ENCODE peak calls at places on chromosomes 3 and 15, in four cellular contexts. X, R, Z and E are unnamed samples. For H3K27me3, the result is how much of the 10 kb centered on the place peaks cover.

GRCh38 chr3:54541369-54541768 is 386.5 kb downstream of the LRTM1 start:
- DNase-seq in Z (no peak), X (no peak), R (no peak), E (no peak)

GRCh38 chr3:43531835-43532234 is 90.0 kb downstream of the ANO10 start:
- DNase-seq in Z (no peak), X (no peak), R (peak), E (no peak)

GRCh38 chr3:197736010-197736490 is 654 bp downstream of the RUBCN start:
- DNase-seq in Z (peak), X (peak), R (no peak), E (peak)

GRCh38 chr3:66405701-66406091 is 95.1 kb downstream of the LRIG1 start:
- DNase-seq in R (peak), Z (no peak), X (no peak), E (no peak)

GRCh38 chr3:16060358-16060852 is 114.1 kb upstream of the GALNT15 start:
- DNase-seq in Z (no peak), R (peak), X (no peak), E (no peak)

GRCh38 chr3:140599496-140599895 is 78.4 kb upstream of the TRIM42 start:
- DNase-seq in R (no peak), X (no peak), Z (no peak), E (no peak)

GRCh38 chr3:179068779-179069530 is 2.7 kb downstream of the ZMAT3 start:
- DNase-seq in X (no peak), Z (peak), R (peak), E (no peak)

GRCh38 chr15:60795889-60796288 is 316.9 kb upstream of the ICE2 start:
- DNase-seq in Z (no peak), X (no peak), R (no peak), E (no peak)

GRCh38 chr15:101310163-101310480 is 15.1 kb upstream of the SNRPA1 start:
- DNase-seq in R (no peak), X (no peak), Z (no peak), E (peak)

GRCh38 chr3:58383904-58384303 is 49.7 kb downstream of the PDHB start:
- DNase-seq in X (no peak), Z (no peak), R (peak), E (no peak)

GRCh38 chr3:53350652-53351051 is 3.3 kb upstream of the DCP1A start:
- DNase-seq in X (no peak), Z (no peak), R (peak), E (no peak)

GRCh38 chr3:129623447-129624118 is 17.1 kb upstream of the PLXND1 start:
- DNase-seq in X (peak), Z (no peak), R (no peak), E (peak)

GRCh38 chr3:161070980-161071663 is 34.0 kb downstream of the B3GALNT1 start:
- DNase-seq in X (no peak), Z (no peak), R (no peak), E (no peak)

GRCh38 chr3:192851821-192852352 is 65.8 kb downstream of the MB21D2 start:
- DNase-seq in X (no peak), Z (no peak), R (peak), E (peak)

GRCh38 chr3:32045091-32045964 is 61.1 kb upstream of the GPD1L start:
- DNase-seq in X (no peak), Z (peak), R (peak), E (no peak)

GRCh38 chr3:32146669-32147315 is 40.4 kb downstream of the GPD1L start:
- DNase-seq in R (no peak), Z (no peak), X (no peak), E (no peak)

DNA sequence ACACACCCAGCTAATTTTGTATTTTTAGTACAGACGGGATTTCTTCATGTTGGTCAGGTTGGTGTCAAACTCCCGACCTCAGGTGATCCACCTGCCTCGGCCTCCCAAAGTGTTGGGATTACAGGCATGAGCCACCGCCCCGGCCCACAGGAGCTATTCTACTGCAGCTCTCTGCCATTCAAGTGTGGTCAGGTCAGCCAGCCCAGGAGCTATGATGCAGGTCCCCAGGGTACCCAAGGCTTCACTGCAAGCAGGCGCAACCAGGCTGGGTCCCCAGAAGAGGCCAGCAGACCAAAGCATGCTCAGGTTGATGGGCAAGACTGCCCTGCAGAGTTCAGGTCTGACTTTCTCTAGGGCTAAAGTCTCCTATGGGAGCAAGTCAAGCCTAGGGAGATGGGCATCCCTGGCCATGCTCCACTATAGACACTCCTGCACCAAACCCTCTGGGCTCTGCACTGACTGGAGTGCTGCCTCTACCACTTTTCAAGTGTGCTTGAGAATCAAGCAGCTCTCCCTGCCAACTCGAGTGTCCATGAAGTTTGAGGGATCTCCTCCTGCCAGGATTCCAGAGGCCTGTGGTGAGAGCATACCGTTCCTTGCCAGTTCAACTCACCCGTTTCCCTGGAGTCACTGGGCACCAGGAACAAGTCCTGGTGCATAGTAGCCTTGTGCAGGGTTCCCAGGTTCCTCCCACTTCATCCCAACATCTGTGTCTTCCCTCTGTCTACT is 30.9 kb downstream of the MYO9A start:
- DNase-seq in Z (no peak), X (no peak), R (no peak), E (peak)
- H3K27ac ChIP-seq in Z (no peak), X (no peak), R (no peak), E (no peak)

GRCh38 chr15:48580736-48581135 is 64.8 kb downstream of the FBN1 start:
- DNase-seq in R (no peak), X (no peak), Z (no peak), E (no peak)
- H3K4me3 ChIP-seq in R (no peak), X (no peak), Z (no peak), E (no peak)

GRCh38 chr3:180409883-180410282 is 192.1 kb upstream of the TTC14 start:
- DNase-seq in Z (no peak), X (no peak), R (no peak), E (no peak)
- H3K27me3 ChIP-seq in Z (under half), X (under half), R (under half), E (under half)

GRCh38 chr3:195698325-195699147 is 22.2 kb upstream of the MUC20 start:
- DNase-seq in R (no peak), Z (no peak), X (no peak), E (no peak)
- H3K27ac ChIP-seq in R (peak), Z (peak), X (peak), E (no peak)

DNA sequence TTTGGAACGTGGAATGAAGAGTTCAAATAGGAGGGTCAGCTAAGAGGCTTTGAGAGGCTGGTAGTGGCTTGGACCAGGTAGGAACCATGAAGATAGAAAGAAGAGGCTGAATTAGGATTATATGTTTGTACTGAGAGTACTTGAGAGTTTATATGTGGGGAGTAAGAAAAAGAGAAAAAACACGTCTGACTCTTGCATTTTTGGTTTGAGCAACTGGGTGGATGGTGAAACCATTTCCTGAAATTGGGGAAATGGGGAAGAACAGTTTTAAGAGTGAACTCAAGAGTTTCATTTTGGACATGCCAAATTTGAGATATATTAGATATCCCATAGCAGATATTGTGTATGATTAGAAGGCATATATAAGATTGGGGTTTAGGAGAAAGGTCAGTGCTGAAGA is 92.9 kb upstream of the TNIK start:
- DNase-seq in X (no peak), R (no peak), Z (no peak), E (no peak)
- H3K4me3 ChIP-seq in X (no peak), R (no peak), Z (no peak), E (no peak)

GRCh38 chr15:66108483-66109270 is 144.9 kb downstream of the MEGF11 start:
- DNase-seq in Z (no peak), X (no peak), R (no peak), E (peak)

GRCh38 chr15:66112388-66112787 is 141.2 kb downstream of the MEGF11 start:
- DNase-seq in Z (no peak), R (no peak), X (no peak), E (no peak)

GRCh38 chr15:66107070-66107469 is 146.5 kb downstream of the MEGF11 start:
- DNase-seq in R (no peak), X (no peak), Z (no peak), E (no peak)

GRCh38 chr15:66109826-66110225 is 143.7 kb downstream of the MEGF11 start:
- DNase-seq in X (no peak), Z (no peak), R (no peak), E (peak)

GRCh38 chr15:66110788-66111187 is 142.8 kb downstream of the MEGF11 start:
- DNase-seq in Z (no peak), R (no peak), X (no peak), E (peak)
- H3K27me3 ChIP-seq in Z (under half), R (under half), X (under half), E (under half)